ENCODE peak calls at places on chromosome 7, in seven cellular contexts. R, B, O, D, P, L and Y are unnamed samples.

GRCh38 chr7:154871928-154872750 is 130.8 kb downstream of the PAXIP1 start:
- DNase-seq in R (no peak), B (no peak), O (no peak), D (no peak), P (no peak), L (no peak), Y (no peak)

GRCh38 chr7:143285806-143286521 is 1.2 kb downstream of the TMEM139 start:
- DNase-seq in R (no peak), B (no peak), O (no peak), D (no peak), P (no peak), L (no peak), Y (no peak)

GRCh38 chr7:87875151-87876039 is 765 bp downstream of the SLC25A40 start:
- DNase-seq in R (no peak), B (peak), O (peak), D (no peak), P (no peak), L (no peak), Y (no peak)

GRCh38 chr7:30019960-30020359 is 6.5 kb downstream of the FKBP14 start:
- DNase-seq in R (no peak), B (no peak), O (no peak), D (no peak), P (no peak), L (no peak), Y (no peak)

GRCh38 chr7:909358-910329 is 33.3 kb downstream of the GET4 start:
- DNase-seq in R (no peak), B (peak), O (no peak), D (no peak), P (no peak), L (no peak), Y (peak)

GRCh38 chr7:12111461-12112405 is 99.4 kb upstream of the TMEM106B start:
- DNase-seq in R (no peak), B (peak), O (no peak), D (no peak), P (no peak), L (peak), Y (no peak)

GRCh38 chr7:74654811-74655210 is 2.7 kb upstream of the GTF2I start:
- DNase-seq in R (no peak), B (no peak), O (no peak), D (no peak), P (no peak), L (no peak), Y (no peak)

GRCh38 chr7:150971242-150972048 is 6.7 kb downstream of the KCNH2 start:
- DNase-seq in R (no peak), B (no peak), O (no peak), D (peak), P (no peak), L (no peak), Y (no peak)

GRCh38 chr7:43325595-43325994 is 213.1 kb downstream of the HECW1 start:
- DNase-seq in R (no peak), B (no peak), O (no peak), D (no peak), P (no peak), L (no peak), Y (no peak)

DNA sequence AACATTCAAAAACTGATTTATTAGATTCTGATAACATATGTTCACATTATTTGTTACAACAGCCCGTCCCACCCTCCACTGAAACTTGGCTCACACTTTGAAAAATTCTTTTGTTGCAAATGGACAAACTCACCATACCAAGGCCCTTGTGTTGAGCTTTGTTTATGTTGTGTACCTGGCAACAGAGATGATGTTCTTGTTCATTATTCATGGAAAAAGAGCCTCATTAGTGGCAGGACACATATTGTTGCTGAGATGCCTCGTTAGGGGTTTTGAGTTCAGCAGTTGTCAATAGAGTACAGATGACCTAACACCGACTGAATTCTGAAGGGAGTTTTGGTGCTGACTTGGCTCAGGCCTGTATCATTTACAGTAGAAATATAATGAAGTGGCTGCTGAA is 149.9 kb downstream of the WNT2 start:
- DNase-seq in R (no peak), B (no peak), O (no peak), D (no peak), P (no peak), L (no peak), Y (no peak)
- TF ChIP-seq CTCF in R (no peak), B (no peak), O (no peak), D (no peak), P (no peak), L (no peak), Y (no peak)

DNA sequence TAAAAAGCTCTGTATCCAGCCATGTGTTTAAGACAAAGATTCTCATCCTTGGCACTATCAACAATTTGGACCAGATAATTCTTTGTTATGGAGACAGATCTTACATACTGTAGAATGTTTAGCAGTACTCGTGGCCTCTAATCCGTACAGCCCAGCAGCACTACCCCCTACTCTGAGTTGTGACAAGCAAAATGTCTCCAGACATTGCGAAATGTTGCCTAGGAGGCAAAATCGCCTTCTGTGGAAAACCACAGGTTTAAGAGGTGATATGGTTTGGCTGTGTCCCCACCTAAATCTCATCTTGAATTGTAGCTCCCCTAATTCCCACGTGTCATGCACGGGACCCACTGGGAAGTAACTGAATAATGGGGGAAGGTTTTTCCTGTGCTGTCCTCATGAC is 186.7 kb downstream of the CHCHD3 start:
- DNase-seq in R (no peak), B (no peak), O (no peak), D (no peak), P (peak), L (no peak), Y (no peak)
- TF ChIP-seq POLR2AphosphoS5 in R (no peak), B (no peak), O (no peak), D (no peak), P (no peak), L (no peak), Y (no peak)

GRCh38 chr7:78571292-78571691 is 772.7 kb downstream of the PHTF2 start:
- DNase-seq in R (no peak), B (no peak), O (no peak), D (no peak), P (no peak), L (no peak), Y (no peak)
- TF ChIP-seq EP300 in R (no peak), B (no peak), O (no peak), D (no peak), P (no peak), L (no peak), Y (no peak)

GRCh38 chr7:79064187-79064823 is 389.2 kb downstream of the MAGI2 start:
- DNase-seq in R (no peak), B (no peak), O (peak), D (no peak), P (no peak), L (no peak), Y (no peak)

GRCh38 chr7:79060498-79060897 is 393.0 kb downstream of the MAGI2 start:
- DNase-seq in R (no peak), B (no peak), O (no peak), D (no peak), P (no peak), L (no peak), Y (no peak)

DNA sequence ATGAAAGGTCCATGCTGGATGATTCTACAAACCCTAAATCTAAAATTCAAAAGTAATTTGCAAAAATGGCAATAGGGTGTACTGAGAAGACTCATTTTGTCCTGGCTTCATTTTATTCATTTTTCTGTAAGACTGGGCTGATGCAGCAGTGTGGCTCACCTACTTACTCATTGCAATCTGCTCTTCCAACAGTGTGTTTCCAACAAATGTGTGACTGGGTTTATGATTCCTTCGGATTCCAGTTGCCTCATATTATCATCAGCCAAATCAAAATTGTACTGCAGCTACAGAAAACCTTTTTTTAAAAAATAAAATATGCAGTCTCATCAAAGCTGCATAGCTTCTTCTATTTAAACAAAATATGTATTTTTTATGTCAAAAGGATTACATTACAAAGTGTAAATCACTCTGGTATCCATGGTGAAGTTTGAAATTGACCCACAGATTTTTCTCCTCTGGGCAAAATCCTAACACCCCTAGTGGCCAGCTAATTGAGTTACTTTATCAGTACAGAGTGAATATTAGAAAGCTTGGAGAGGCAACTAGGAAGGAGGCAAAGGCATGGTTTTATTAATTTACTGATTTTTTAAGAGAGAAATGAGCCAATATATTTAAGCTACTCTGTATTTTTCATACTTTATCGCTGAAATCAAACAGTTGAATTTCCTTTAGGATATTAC is 390.3 kb downstream of the MAGI2 start:
- DNase-seq in R (no peak), B (no peak), O (no peak), D (no peak), P (no peak), L (no peak), Y (no peak)
- TF ChIP-seq CTCF in R (peak), B (no peak), O (no peak), D (no peak), P (no peak), L (no peak), Y (no peak)

DNA sequence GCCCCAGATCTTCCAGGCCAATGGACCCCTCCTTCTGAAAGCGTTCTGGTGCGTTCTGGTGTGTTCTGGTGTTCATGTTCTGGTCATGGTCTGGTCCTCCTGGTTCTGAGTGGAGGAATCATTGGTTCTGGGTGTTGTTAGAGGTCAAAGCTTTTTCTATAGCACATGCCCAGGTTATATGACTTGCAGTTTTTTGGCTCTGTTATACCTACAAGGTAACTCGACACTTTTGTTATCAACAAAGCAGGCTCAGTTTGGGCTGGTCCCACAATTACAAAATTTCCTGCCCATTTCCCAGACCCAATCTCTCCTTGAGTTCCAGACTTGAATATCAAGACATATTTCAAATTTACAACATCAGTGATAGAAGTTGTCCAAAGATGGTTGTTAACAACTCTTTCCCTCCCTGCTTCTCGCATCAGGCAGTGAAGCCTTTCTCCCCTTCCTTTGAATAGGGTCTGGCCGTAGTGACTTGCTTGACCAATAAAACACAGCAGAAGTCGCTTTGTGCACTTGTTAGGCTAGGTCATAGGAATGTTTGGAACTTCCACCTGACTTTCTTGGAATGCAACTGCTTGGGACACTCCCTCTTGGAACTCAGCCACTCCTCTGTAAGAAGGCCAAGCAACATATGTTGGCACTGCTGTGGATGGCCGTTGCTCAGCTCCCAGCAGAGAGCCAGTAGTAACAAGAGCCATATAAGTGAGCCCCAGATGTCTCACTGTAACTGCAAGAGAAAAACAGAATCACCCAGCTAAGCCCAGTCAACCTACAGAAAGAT is 83.1 kb upstream of the STEAP1B start:
- DNase-seq in R (no peak), B (no peak), O (no peak), D (no peak), P (no peak), L (no peak), Y (peak)
- TF ChIP-seq POLR2AphosphoS5 in R (no peak), B (no peak), O (no peak), D (no peak), P (peak), L (no peak), Y (no peak)

GRCh38 chr7:44881610-44882009 is 3.7 kb downstream of the PURB start:
- DNase-seq in R (no peak), B (no peak), O (no peak), D (no peak), P (no peak), L (no peak), Y (no peak)
- TF ChIP-seq EP300 in R (no peak), B (no peak), O (no peak), D (no peak), P (no peak), L (no peak), Y (no peak)

GRCh38 chr7:1954366-1955004 is 278.3 kb downstream of the MAD1L1 start:
- DNase-seq in R (no peak), B (no peak), O (no peak), D (peak), P (no peak), L (no peak), Y (no peak)
- TF ChIP-seq CTCF in R (no peak), B (no peak), O (no peak), D (no peak), P (no peak), L (peak), Y (no peak)

GRCh38 chr7:25617219-25617618 is 388.9 kb upstream of the NPVF start:
- DNase-seq in R (no peak), B (no peak), O (no peak), D (no peak), P (no peak), L (no peak), Y (no peak)
- TF ChIP-seq POLR2AphosphoS5 in R (no peak), B (no peak), O (no peak), D (no peak), P (no peak), L (no peak), Y (no peak)

DNA sequence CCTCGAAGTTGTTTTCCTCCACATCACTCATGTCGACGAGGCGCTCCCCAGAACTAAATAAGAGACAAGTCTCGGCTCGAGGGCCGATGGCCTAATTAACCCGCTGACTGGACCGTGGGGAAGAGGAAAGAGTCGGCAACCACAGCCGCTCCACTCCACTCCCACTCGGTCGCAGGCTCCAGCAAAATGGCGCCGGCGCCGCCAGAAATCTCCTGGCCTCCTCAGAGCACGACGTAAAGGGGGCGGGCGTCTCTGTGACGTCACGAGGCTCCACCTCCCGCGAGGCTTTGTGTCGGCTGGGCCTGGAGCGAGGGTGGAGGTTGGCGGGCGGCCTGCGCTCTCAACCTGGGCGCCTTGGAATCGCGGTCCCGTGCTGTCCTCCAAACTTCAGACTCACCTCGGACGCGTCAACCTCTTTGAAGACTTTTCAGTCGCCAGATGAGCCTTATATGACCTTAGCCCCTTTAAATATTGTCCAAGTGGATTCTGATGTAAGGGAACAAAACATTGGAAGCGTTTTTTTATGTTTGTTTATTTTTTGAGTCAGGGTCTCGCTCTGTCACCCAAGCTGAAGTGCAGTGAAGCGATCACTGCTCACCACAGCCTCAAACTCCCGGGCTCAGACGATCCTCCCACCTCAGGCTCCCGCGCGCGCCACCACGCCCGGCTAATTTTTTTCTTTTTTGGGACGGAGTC is at the start of gene TRA2A:
- DNase-seq in R (peak), B (peak), O (peak), D (peak), P (peak), L (peak), Y (peak)
- TF ChIP-seq EP300 in R (peak), B (no peak), O (no peak), D (peak), P (no peak), L (no peak), Y (no peak)

DNA sequence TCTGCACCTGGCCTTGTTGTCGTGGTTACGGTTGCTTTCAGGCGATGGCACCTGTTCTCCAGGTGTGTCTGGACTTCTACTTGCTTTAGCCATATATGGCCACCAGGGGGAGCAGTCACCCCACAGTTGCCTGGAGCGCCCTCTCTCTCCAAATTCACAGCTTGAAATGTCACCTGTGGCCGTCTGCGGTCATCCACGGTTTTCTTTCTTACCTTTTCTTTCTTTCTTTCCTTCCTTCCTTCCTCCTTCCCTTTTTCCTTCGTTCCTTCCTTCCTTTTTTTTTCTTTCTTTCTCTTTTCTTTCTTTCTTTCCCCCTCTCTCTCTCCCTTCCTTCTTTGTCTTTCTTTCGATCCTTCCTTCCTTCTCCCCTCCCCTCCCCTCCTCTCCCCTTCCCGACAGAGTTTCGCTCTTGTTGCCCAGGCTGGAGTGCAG is 150.5 kb upstream of the VKORC1L1 start:
- DNase-seq in R (peak), B (peak), O (peak), D (peak), P (no peak), L (no peak), Y (peak)
- TF ChIP-seq CTCF in R (peak), B (peak), O (peak), D (peak), P (peak), L (peak), Y (peak)